ENCODE peak calls at places on chromosomes 13 and 19, in seven cellular contexts. M is A172, E is H54, Y is neural crest cell, W is pons, B is endodermal cell, R is Daoy. P is an unnamed sample.

GRCh38 chr19:4304509-4305252 is at the start of gene FSD1:
- DNase-seq in M (peak), E (peak), Y (peak), W (no peak), B (peak), R (peak), P (peak)

GRCh38 chr19:45404557-45405434 is at the start of gene PPP1R13L:
- DNase-seq in M (peak), E (peak), Y (no peak), W (no peak), B (peak), R (peak), P (peak)

GRCh38 chr13:104114111-104114510 is 1047.9 kb upstream of the SLC10A2 start:
- DNase-seq in M (no peak), E (no peak), Y (no peak), W (no peak), B (no peak), R (no peak), P (no peak)

GRCh38 chr13:85538957-85539356 is 260.3 kb downstream of the SLITRK6 start:
- DNase-seq in M (no peak), E (no peak), Y (no peak), W (no peak), B (no peak), R (no peak), P (no peak)

GRCh38 chr13:110388141-110388943 is 81.3 kb downstream of the COL4A2 start:
- DNase-seq in M (peak), E (no peak), Y (no peak), W (no peak), B (peak), R (peak), P (peak)

GRCh38 chr19:1624458-1624857 is 19.2 kb upstream of the UQCR11 start:
- DNase-seq in M (peak), E (peak), Y (peak), W (peak), B (peak), R (peak), P (peak)

GRCh38 chr19:16325671-16326400 is 1.2 kb downstream of the KLF2 start:
- DNase-seq in M (no peak), E (peak), Y (no peak), W (no peak), B (peak), R (peak), P (peak)

GRCh38 chr19:51600940-51601575 is 29.1 kb downstream of the SIGLEC5 start:
- DNase-seq in M (no peak), E (no peak), Y (no peak), W (no peak), B (no peak), R (no peak), P (no peak)

GRCh38 chr13:46572758-46573384 is 19.9 kb downstream of the LRCH1 start:
- DNase-seq in M (no peak), E (no peak), Y (no peak), W (no peak), B (no peak), R (no peak), P (no peak)

GRCh38 chr13:111112196-111112595 is 2.9 kb upstream of the ARHGEF7 start:
- DNase-seq in M (no peak), E (no peak), Y (no peak), W (no peak), B (no peak), R (no peak), P (no peak)

GRCh38 chr13:97253581-97254293 is 31.6 kb downstream of the MBNL2 start:
- DNase-seq in M (no peak), E (no peak), Y (no peak), W (no peak), B (no peak), R (no peak), P (no peak)

GRCh38 chr19:42290523-42291436 is 11.2 kb upstream of the PRR19 start:
- DNase-seq in M (peak), E (no peak), Y (peak), W (no peak), B (peak), R (peak), P (peak)

GRCh38 chr19:7210359-7210758 is 83.9 kb downstream of the INSR start:
- DNase-seq in M (no peak), E (no peak), Y (no peak), W (no peak), B (no peak), R (no peak), P (no peak)

GRCh38 chr19:39927524-39928356 is 6.7 kb downstream of the FCGBP start:
- DNase-seq in M (no peak), E (no peak), Y (no peak), W (no peak), B (no peak), R (no peak), P (no peak)

GRCh38 chr13:40269086-40269485 is 397.4 kb downstream of the FOXO1 start:
- DNase-seq in M (no peak), E (no peak), Y (no peak), W (no peak), B (no peak), R (no peak), P (no peak)

GRCh38 chr19:53621885-53622710 is 9.7 kb upstream of the DPRX start:
- DNase-seq in M (peak), E (no peak), Y (no peak), W (peak), B (no peak), R (peak), P (no peak)

GRCh38 chr13:76852991-76853390 is 33.2 kb downstream of the KCTD12 start:
- DNase-seq in M (peak), E (no peak), Y (no peak), W (no peak), B (no peak), R (peak), P (no peak)

GRCh38 chr19:38839816-38840582 is 8.4 kb upstream of the ECH1 start:
- DNase-seq in M (peak), E (no peak), Y (no peak), W (no peak), B (no peak), R (no peak), P (no peak)

GRCh38 chr19:9075064-9075964 is 11.5 kb upstream of the OR1M1 start:
- DNase-seq in M (peak), E (peak), Y (no peak), W (peak), B (peak), R (peak), P (peak)

GRCh38 chr19:29079331-29079730 is 133.6 kb downstream of the UQCRFS1 start:
- DNase-seq in M (no peak), E (no peak), Y (no peak), W (no peak), B (peak), R (no peak), P (no peak)

GRCh38 chr13:29294869-29295268 is 300.6 kb downstream of the SLC7A1 start:
- DNase-seq in M (no peak), E (no peak), Y (no peak), W (no peak), B (no peak), R (no peak), P (no peak)

GRCh38 chr13:59607172-59607571 is 556.6 kb downstream of the DIAPH3 start:
- DNase-seq in M (no peak), E (no peak), Y (no peak), W (no peak), B (no peak), R (no peak), P (no peak)

GRCh38 chr19:19627716-19628498 is at the start of gene LPAR2:
- DNase-seq in M (no peak), E (no peak), Y (peak), W (no peak), B (peak), R (no peak), P (peak)

GRCh38 chr13:73825143-73825542 is 309.1 kb downstream of the KLF12 start:
- DNase-seq in M (no peak), E (no peak), Y (no peak), W (no peak), B (no peak), R (no peak), P (no peak)

GRCh38 chr19:55432355-55432959 is 10.6 kb downstream of the SHISA7 start:
- DNase-seq in M (no peak), E (no peak), Y (no peak), W (no peak), B (peak), R (no peak), P (no peak)

GRCh38 chr19:18856385-18857126 is 24.8 kb downstream of the UPF1 start:
- DNase-seq in M (no peak), E (peak), Y (no peak), W (peak), B (peak), R (no peak), P (no peak)

GRCh38 chr19:16117594-16118033 is 5.9 kb downstream of the RAB8A start:
- DNase-seq in M (no peak), E (no peak), Y (no peak), W (no peak), B (peak), R (no peak), P (peak)

GRCh38 chr19:51726049-51726448 is 2.3 kb upstream of the HAS1 start:
- DNase-seq in M (peak), E (no peak), Y (no peak), W (peak), B (peak), R (peak), P (peak)

GRCh38 chr13:34416833-34417425 is 525.1 kb upstream of the NBEA start:
- DNase-seq in M (no peak), E (no peak), Y (no peak), W (peak), B (no peak), R (peak), P (no peak)

GRCh38 chr13:45393941-45394570 is 24.1 kb downstream of the SLC25A30 start:
- DNase-seq in M (peak), E (peak), Y (no peak), W (peak), B (peak), R (peak), P (peak)

GRCh38 chr13:76745246-76746200 is 140.7 kb downstream of the KCTD12 start:
- DNase-seq in M (no peak), E (no peak), Y (no peak), W (peak), B (no peak), R (no peak), P (no peak)

P was measured in H9.